ENCODE peak calls at places on chromosomes 16 and 17, in four cellular contexts. H is heart right ventricle, R is body of pancreas, A is astrocyte. K is an unnamed sample.
A peak's percentile ranks its signal among the peaks of the same experiment; 100 is the strongest.

GRCh38 chr16:10180771-10181163 is 1.5 kb downstream of the GRIN2A start:
- DNase-seq in H (peak; percentile 13), R (peak; percentile 47), A (no peak), K (no peak)

GRCh38 chr16:10654592-10655414 is 39.9 kb downstream of the TEKT5 start:
- DNase-seq in H (no peak), R (no peak), A (no peak), K (no peak)

GRCh38 chr16:49503242-49504022 is 129.8 kb downstream of the C16orf78 start:
- DNase-seq in H (no peak), R (no peak), A (no peak), K (no peak)

GRCh38 chr17:10879110-10879509 is 41.2 kb upstream of the PIRT start:
- DNase-seq in H (no peak), R (no peak), A (no peak), K (no peak)

GRCh38 chr17:82317394-82318168 is at the start of gene CD7:
- DNase-seq in H (no peak), R (no peak), A (no peak), K (no peak)

GRCh38 chr16:80656731-80657150 is 115.9 kb downstream of the DYNLRB2 start:
- DNase-seq in H (no peak), R (no peak), A (no peak), K (no peak)

GRCh38 chr16:1530349-1530882 is 3.0 kb upstream of the TMEM204 start:
- DNase-seq in H (no peak), R (no peak), A (no peak), K (no peak)

GRCh38 chr17:60231234-60231633 is 81.5 kb downstream of the CA4 start:
- DNase-seq in H (no peak), R (no peak), A (no peak), K (no peak)

GRCh38 chr16:58426095-58426494 is 33.8 kb downstream of the GINS3 start:
- DNase-seq in H (no peak), R (no peak), A (no peak), K (no peak)

GRCh38 chr17:48228720-48229119 is 121.2 kb downstream of the SNX11 start:
- DNase-seq in H (no peak), R (no peak), A (no peak), K (no peak)

GRCh38 chr16:47732122-47732805 is 271.1 kb downstream of the PHKB start:
- DNase-seq in H (no peak), R (no peak), A (peak; percentile 99), K (no peak)

GRCh38 chr17:7856081-7856791 is 1.1 kb downstream of the NAA38 start:
- DNase-seq in H (peak; percentile 88), R (peak; percentile 36), A (no peak), K (no peak)

GRCh38 chr17:7855643-7856080 is 796 bp downstream of the TMEM88 start:
- DNase-seq in H (peak; percentile 55), R (peak; percentile 33), A (no peak), K (peak; percentile 77)

GRCh38 chr17:7853693-7854043 is 1.2 kb upstream of the TMEM88 start:
- DNase-seq in H (no peak), R (no peak), A (no peak), K (no peak)

GRCh38 chr17:7854078-7854777 is 638 bp upstream of the TMEM88 start:
- DNase-seq in H (peak; percentile 13), R (peak; percentile 24), A (no peak), K (peak; percentile 79)

DNA sequence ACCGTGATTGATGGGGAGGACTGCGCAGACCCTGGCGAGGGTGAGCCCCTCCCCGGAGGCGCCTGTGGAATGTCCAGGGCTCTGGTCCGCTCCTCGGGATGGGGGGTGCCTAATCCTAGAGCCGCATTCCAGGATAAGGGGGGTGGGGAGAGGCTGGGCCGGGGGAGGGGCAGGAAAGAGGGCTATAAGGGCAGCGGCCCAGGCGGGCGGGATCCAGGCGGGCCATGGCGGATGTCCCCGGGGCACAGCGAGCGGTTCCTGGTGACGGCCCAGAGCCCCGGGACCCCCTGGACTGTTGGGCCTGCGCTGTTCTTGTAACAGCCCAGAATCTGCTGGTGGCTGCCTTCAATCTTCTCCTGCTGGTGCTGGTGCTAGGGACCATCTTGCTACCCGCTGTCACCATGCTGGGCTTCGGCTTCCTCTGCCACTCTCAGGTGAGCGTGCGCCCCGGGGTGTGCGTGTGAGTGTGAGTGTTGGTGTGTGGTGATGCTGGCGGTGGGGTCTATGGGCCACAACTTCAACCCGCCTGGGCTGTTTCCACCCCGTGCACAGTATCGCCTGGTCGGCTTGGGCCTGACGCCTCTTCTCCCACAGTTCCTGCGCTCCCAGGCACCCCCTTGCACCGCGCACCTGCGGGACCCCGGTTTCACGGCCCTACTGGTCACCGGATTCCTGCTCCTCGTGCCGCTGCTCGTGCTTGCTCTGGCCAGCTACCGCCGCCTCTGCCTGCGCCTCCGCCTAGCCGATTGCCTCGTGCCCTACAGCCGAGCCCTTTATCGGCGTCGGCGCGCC is at the start of gene TMEM88:
- DNase-seq in H (peak; percentile 53), R (no peak), A (no peak), K (peak; percentile 87)
- H3K4me1 ChIP-seq in H (peaks cover 44% of the 10 kb centered on the region), R (peaks cover 49% of the 10 kb centered on the region), A (peaks cover 35% of the 10 kb centered on the region), K (peaks cover 47% of the 10 kb centered on the region)

DNA sequence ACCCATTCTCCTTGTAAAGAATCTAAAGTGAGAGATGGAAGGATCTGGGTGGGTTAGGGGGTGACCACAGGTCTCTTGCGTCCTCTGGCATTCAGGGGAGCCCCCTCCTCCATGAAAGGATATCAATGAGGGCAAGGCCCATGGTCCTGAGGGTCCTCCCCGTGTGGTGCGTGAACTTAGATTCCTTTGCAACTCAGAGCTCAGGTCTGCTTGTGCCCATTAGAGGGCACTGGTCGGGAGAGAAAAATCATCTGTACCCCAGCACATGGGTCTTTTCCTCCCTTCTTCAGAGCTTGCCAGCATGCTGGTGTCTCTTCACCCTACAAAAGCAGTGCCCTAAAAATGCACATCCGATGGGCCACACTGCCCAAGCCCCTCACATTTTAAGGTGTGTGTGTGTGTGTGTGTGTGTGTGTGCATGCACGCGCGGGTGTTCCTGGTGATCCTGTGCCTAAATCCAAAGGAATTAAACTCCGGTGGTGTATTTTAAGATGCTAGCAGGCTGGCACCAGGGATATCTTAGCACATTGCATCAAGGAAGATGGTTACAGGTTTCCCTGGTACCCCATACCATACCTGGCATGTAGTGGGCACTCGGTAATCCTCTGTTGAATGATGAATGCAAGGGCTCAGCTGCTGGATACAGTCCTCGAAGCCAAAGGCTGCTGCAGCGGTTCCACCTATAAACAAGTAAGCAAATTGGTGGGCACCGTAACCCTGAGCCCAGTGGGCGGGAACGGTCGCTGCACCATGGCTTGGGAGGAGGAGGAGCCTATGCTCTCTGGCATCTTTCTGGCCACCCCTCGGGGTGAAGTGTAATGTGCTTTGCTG is 4.7 kb downstream of the C1QTNF1 start:
- DNase-seq in H (no peak), R (no peak), A (no peak), K (no peak)
- H3K4me1 ChIP-seq in H (peaks cover 47% of the 10 kb centered on the region), R (peaks cover 44% of the 10 kb centered on the region), A (peaks cover 30% of the 10 kb centered on the region), K (peaks cover 58% of the 10 kb centered on the region)

DNA sequence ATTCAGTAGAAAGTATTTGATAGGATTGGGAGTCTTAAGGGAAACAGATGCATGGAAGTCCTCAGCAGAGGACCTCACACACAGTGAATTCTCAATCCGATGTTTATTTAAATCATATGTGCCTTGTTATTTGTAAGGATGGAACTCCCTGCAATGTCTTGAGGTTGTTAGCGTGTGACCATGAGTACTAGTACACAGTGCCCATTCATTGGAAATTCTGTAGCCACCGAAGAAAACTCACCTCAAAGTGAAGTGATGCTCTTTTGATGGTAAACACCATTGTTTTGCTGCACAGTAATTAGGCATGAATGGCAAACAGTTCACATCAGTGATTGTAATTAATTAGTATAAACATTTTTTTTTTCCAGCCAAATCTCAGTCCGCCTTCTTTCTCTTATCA is 173.6 kb downstream of the MSI2 start:
- DNase-seq in H (no peak), R (no peak), A (no peak), K (no peak)
- H3K4me1 ChIP-seq in H (no peaks in the 10 kb centered on the region), R (no peaks in the 10 kb centered on the region), A (peaks cover 6% of the 10 kb centered on the region), K (peaks cover 5% of the 10 kb centered on the region)

GRCh38 chr17:76262732-76263344 is 2.3 kb upstream of the UBALD2 start:
- DNase-seq in H (no peak), R (peak; percentile 73), A (peak; percentile 14), K (no peak)

GRCh38 chr17:76261421-76262215 is 3.5 kb upstream of the UBALD2 start:
- DNase-seq in H (no peak), R (no peak), A (peak; percentile 43), K (no peak)

GRCh38 chr17:76260220-76260619 is 4.9 kb upstream of the UBALD2 start:
- DNase-seq in H (no peak), R (no peak), A (no peak), K (no peak)

GRCh38 chr17:76263896-76264295 is 1.3 kb upstream of the UBALD2 start:
- DNase-seq in H (no peak), R (no peak), A (no peak), K (no peak)

DNA sequence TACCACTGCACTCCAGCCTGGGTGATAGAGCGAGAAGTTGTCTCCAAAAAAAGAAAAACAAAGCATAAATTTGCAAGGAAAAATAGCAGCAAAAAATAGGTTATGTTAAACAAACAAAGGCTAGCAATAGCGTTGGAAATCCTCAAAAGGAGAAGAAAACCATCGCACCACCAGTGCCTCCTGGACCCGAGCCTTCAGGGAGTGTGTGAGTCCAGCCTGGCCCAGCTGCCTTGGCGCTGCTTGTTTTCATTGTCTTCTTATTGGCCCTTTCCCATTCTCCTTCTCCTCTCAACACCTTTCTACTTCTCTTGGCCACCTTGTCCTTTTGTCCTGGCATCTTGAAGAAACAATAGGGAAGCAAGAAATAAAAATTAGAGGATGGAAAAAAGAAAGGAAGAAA is 4.5 kb upstream of the UBALD2 start:
- DNase-seq in H (no peak), R (no peak), A (no peak), K (no peak)
- H3K4me1 ChIP-seq in H (peaks cover 17% of the 10 kb centered on the region), R (peaks cover 71% of the 10 kb centered on the region), A (peaks cover 22% of the 10 kb centered on the region), K (peaks cover 28% of the 10 kb centered on the region)

DNA sequence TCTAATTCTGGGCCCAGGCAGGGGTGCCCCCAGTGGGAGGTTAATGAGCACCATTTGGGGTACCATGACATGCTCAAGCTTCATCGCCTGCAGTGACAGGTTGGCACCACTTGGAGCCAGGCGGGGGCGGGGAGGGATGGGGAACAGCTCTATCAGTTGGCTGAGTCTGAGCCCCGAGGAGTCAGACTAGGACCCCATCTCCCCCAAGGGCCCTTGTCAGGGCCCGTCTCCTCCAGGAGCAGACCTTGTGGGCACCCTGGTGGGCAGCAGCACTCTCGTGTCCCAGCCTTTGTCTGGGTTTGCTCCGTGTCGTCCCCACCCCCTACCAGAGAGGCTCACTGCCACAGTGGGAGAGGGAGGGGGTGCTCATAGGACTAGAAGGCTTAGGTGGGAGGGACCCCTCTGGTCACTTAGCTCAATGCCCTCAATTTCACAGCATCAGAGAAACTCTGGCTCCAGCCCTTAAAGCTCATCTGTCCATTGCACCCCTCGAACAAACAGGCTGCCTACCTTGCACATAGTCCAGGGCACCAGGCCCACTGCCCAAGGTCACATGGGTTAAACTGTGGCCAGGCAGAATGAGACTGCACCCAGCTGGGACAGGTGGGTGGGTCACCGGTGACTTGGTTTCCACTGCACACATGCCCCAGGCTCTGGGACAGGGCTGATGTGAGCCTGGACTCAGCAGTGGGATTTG is 4.1 kb downstream of the PPP1R9B start:
- DNase-seq in H (no peak), R (no peak), A (no peak), K (no peak)
- H3K4me1 ChIP-seq in H (peaks cover 64% of the 10 kb centered on the region), R (peaks cover 41% of the 10 kb centered on the region), A (peaks cover 28% of the 10 kb centered on the region), K (peaks cover 74% of the 10 kb centered on the region)

DNA sequence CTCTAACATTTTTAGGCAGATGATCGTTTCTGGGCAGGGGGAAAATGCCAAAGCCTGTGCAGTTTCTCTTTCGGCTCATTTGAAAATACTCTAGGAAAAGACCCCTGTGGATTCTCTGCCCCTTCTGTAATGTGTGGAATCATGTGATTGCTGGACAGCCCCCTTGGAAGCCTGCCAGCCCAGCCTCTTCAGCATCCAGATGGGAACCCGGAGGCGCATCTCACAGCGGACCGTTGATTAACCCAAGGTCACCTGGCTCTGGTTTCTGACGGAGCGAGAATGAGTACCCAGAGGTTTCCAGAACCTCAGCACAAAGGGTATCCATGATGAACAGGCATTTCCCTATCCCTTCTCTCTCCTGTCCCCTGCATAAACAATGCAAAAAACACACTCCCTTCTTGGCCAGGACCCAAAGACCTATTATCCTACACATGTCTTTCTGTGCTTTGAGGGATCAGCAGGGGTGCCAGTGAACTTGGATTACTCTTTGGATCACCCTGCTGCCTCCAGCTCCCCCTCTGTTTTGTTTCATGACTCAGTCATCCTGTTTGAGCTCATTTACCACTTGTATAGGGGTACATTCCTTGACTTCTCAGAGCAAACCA is 957.1 kb upstream of the RBFOX1 start:
- DNase-seq in H (no peak), R (no peak), A (no peak), K (no peak)
- H3K4me1 ChIP-seq in H (no peaks in the 10 kb centered on the region), R (no peaks in the 10 kb centered on the region), A (no peaks in the 10 kb centered on the region), K (no peaks in the 10 kb centered on the region)